ENCODE peak calls at places on chromosomes 6 and 20, in six cellular contexts. K is endothelial cell of umbilical vein, L is Panc1, Y is HepG2, G is suprapubic skin, S is prostate gland. R is an unnamed sample.

GRCh38 chr6:138493413-138493812 is 5.9 kb downstream of the NHSL1 start:
- DNase-seq in K (no peak), L (no peak), Y (no peak), G (no peak), S (peak; percentile 63), R (no peak)

GRCh38 chr6:54244430-54244829 is 63.8 kb upstream of the TINAG start:
- DNase-seq in K (peak; percentile 59), L (no peak), Y (peak; percentile 18), G (no peak), S (no peak), R (no peak)

GRCh38 chr6:7532232-7532631 is 9.2 kb upstream of the DSP start:
- DNase-seq in K (no peak), L (no peak), Y (no peak), G (no peak), S (peak; percentile 90), R (peak; percentile 84)

GRCh38 chr20:48282591-48283228 is 497.4 kb upstream of the SULF2 start:
- DNase-seq in K (no peak), L (no peak), Y (peak; percentile 35), G (no peak), S (no peak), R (no peak)

GRCh38 chr20:62409935-62410741 is 3.1 kb upstream of the CABLES2 start:
- DNase-seq in K (peak; percentile 28), L (no peak), Y (peak; percentile 42), G (no peak), S (peak; percentile 46), R (no peak)

GRCh38 chr6:55670850-55671413 is 91.9 kb upstream of the HMGCLL1 start:
- DNase-seq in K (no peak), L (no peak), Y (no peak), G (no peak), S (no peak), R (no peak)

GRCh38 chr20:3890410-3890751 is 1.2 kb downstream of the PANK2 start:
- DNase-seq in K (no peak), L (no peak), Y (peak; percentile 48), G (no peak), S (no peak), R (no peak)

GRCh38 chr6:82988904-82989303 is 76.7 kb downstream of the UBE3D start:
- DNase-seq in K (peak; percentile 6), L (no peak), Y (no peak), G (no peak), S (no peak), R (no peak)

GRCh38 chr20:363319-364078 is 16.6 kb downstream of the NRSN2 start:
- DNase-seq in K (no peak), L (no peak), Y (peak; percentile 66), G (no peak), S (no peak), R (no peak)

GRCh38 chr20:63518351-63518861 is 2.2 kb upstream of the PPDPF start:
- DNase-seq in K (no peak), L (no peak), Y (no peak), G (peak; percentile 80), S (no peak), R (no peak)

GRCh38 chr6:85632164-85632942 is 10.3 kb downstream of the SYNCRIP start:
- DNase-seq in K (no peak), L (no peak), Y (no peak), G (no peak), S (no peak), R (no peak)

GRCh38 chr20:24303393-24303792 is 166.0 kb upstream of the SYNDIG1 start:
- DNase-seq in K (no peak), L (no peak), Y (no peak), G (no peak), S (no peak), R (no peak)

DNA sequence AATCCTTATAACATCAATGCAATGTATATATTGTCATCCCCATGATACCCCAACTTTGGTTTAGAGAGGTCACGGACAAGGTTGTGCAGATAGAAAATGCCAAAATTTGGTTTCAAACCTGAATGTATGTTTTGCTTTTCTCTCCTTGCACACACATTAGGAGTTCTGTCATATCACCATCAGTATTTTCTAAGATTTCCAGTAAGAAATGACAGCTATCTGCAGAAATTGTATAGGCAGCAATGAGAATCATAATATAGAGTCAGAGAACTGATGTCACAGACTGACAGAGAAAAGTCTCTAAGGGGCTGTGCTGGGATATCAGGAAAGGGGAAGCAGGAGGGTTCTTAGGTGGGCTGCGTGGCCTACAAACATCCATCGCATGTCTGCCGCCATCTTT is 140.0 kb downstream of the AKAP7 start:
- DNase-seq in K (no peak), L (no peak), Y (no peak), G (no peak), S (no peak), R (no peak)
- TF ChIP-seq POLR2AphosphoS5 in K (no peak), L (no peak), Y (no peak), G (no peak), S (no peak), R (no peak)

GRCh38 chr20:31710423-31711250 is 12.0 kb downstream of the BCL2L1 start:
- DNase-seq in K (no peak), L (no peak), Y (no peak), G (no peak), S (peak; percentile 86), R (no peak)
- H3K4me1 ChIP-seq in K (peaks cover 42% of the 10 kb centered on the region), L (peaks cover 64% of the 10 kb centered on the region), Y (peaks cover 99% of the 10 kb centered on the region), G (peaks cover 83% of the 10 kb centered on the region), S (peaks cover 34% of the 10 kb centered on the region), R (peaks cover 96% of the 10 kb centered on the region)

DNA sequence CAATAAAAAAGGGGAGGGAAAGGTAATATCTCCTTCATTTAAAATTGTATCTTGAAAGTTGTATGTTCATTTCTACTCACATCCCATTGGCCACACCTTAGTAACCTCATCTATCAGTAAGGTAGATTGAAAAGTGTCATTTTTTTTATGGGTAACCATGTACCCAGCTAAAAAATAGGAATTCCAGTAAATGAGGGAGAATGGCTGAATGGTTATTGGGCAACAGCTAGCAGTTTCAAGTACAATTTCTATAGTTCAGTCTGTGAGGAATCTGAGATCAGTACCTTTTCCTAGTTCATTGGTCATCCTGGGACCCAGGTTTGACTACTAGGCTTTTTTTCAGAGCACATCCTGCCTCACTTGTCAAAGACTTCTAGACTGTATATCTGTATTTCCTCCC is 28.3 kb downstream of the PHF3 start:
- DNase-seq in K (no peak), L (no peak), Y (no peak), G (no peak), S (no peak), R (no peak)
- TF ChIP-seq CTCF in K (no peak), L (no peak), Y (no peak), G (no peak), S (no peak), R (no peak)

DNA sequence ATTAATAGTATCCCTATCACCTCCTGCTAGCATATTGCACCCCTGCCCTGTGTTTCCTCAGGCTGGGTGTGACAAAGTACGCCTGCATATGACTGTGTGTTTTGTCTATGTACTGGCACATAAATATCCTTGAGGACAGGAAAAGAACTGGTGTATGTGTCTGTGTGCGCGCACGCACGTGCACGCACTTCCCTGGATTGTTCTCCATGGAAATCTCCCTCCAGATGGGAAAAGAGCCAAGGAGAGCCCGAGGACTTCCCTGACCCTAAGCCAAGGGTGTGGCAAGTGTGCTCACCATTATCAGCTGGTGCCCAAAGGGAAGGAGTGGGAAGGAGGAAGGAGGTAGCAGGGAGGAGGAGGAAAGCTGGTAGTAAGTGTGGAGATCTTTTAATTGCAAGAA is 117.6 kb downstream of the HIVEP2 start:
- DNase-seq in K (peak; percentile 98), L (no peak), Y (no peak), G (no peak), S (no peak), R (no peak)
- TF ChIP-seq POLR2AphosphoS5 in K (peak; percentile 65), L (no peak), Y (no peak), G (peak; percentile 44), S (peak; percentile 30), R (peak; percentile 65)

DNA sequence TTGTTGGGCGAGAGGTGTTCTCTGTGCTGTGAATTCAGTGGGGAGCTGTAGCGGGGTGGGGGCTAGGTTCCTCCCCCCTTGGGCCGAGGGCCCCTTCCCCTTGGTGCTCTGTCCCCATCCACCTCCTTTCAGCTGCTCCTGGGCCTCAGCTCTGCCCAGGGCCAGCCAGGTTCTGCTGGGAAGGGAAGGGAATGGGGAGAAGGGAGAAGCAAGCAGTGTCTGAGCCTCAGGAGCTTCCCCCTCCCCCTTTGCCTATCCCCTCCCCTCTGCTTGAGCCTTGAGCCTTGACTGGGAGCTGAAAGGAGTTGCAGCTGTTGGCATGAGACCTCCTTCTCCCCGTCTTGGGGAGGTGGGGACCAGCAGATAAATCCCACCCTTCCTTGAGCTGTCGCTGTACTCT is 576 bp upstream of the RRP36 start:
- DNase-seq in K (no peak), L (no peak), Y (no peak), G (no peak), S (no peak), R (no peak)
- H3K4me1 ChIP-seq in K (no peaks in the 10 kb centered on the region), L (peaks cover 17% of the 10 kb centered on the region), Y (peaks cover 36% of the 10 kb centered on the region), G (peaks cover 44% of the 10 kb centered on the region), S (peaks cover 7% of the 10 kb centered on the region), R (peaks cover 71% of the 10 kb centered on the region)

R was measured in esophagus muscularis mucosa.